ENCODE peak calls at places on chromosomes 12 and 14, in six cellular contexts. One of them, this sample, is unnamed.

GRCh38 chr12:14950982-14951746 is 10.2 kb downstream of the ARHGDIB start:
- DNase-seq in HuH-7: no peak
- DNase-seq in activated gamma-delta T cell treated with Interleukin-2 at 50 U/mL for 16 hours: no peak
- DNase-seq in NCI-H2081: no peak
- DNase-seq in left ventricle myocardium inferior: no peak
- DNase-seq in lung: no peak
- DNase-seq in this sample: no peak

GRCh38 chr12:94753071-94753779 is 102.9 kb upstream of the TMCC3 start:
- DNase-seq in HuH-7: no peak
- DNase-seq in activated gamma-delta T cell treated with Interleukin-2 at 50 U/mL for 16 hours: no peak
- DNase-seq in NCI-H2081: no peak
- DNase-seq in left ventricle myocardium inferior: no peak
- DNase-seq in lung: no peak
- DNase-seq in this sample: no peak

GRCh38 chr12:124497658-124498057 is 69.8 kb downstream of the NCOR2 start:
- DNase-seq in HuH-7: no peak
- DNase-seq in activated gamma-delta T cell treated with Interleukin-2 at 50 U/mL for 16 hours: no peak
- DNase-seq in NCI-H2081: no peak
- DNase-seq in left ventricle myocardium inferior: peak; percentile 84
- DNase-seq in lung: no peak
- DNase-seq in this sample: peak; percentile 85

GRCh38 chr14:94897583-94897982 is 127.7 kb upstream of the GSC start:
- DNase-seq in HuH-7: no peak
- DNase-seq in activated gamma-delta T cell treated with Interleukin-2 at 50 U/mL for 16 hours: no peak
- DNase-seq in NCI-H2081: no peak
- DNase-seq in left ventricle myocardium inferior: no peak
- DNase-seq in lung: no peak
- DNase-seq in this sample: no peak

GRCh38 chr12:3136641-3137267 is 59.6 kb downstream of the TSPAN9 start:
- DNase-seq in HuH-7: no peak
- DNase-seq in activated gamma-delta T cell treated with Interleukin-2 at 50 U/mL for 16 hours: no peak
- DNase-seq in NCI-H2081: no peak
- DNase-seq in left ventricle myocardium inferior: no peak
- DNase-seq in lung: no peak
- DNase-seq in this sample: no peak

GRCh38 chr14:23578560-23579310 is at the start of gene JPH4:
- DNase-seq in HuH-7: no peak
- DNase-seq in activated gamma-delta T cell treated with Interleukin-2 at 50 U/mL for 16 hours: no peak
- DNase-seq in NCI-H2081: peak; percentile 8
- DNase-seq in left ventricle myocardium inferior: no peak
- DNase-seq in lung: no peak
- DNase-seq in this sample: no peak

GRCh38 chr14:99579903-99580570 is 24.0 kb downstream of the CCDC85C start:
- DNase-seq in HuH-7: no peak
- DNase-seq in activated gamma-delta T cell treated with Interleukin-2 at 50 U/mL for 16 hours: no peak
- DNase-seq in NCI-H2081: no peak
- DNase-seq in left ventricle myocardium inferior: no peak
- DNase-seq in lung: peak; percentile 68
- DNase-seq in this sample: no peak

GRCh38 chr12:88574278-88574677 is 6.0 kb downstream of the KITLG start:
- DNase-seq in HuH-7: no peak
- DNase-seq in activated gamma-delta T cell treated with Interleukin-2 at 50 U/mL for 16 hours: no peak
- DNase-seq in NCI-H2081: no peak
- DNase-seq in left ventricle myocardium inferior: no peak
- DNase-seq in lung: no peak
- DNase-seq in this sample: no peak

GRCh38 chr14:51201890-51202289 is 38.2 kb upstream of the TMX1 start:
- DNase-seq in HuH-7: no peak
- DNase-seq in activated gamma-delta T cell treated with Interleukin-2 at 50 U/mL for 16 hours: no peak
- DNase-seq in NCI-H2081: no peak
- DNase-seq in left ventricle myocardium inferior: no peak
- DNase-seq in lung: no peak
- DNase-seq in this sample: no peak

GRCh38 chr12:124928095-124928911 is 13.9 kb upstream of the UBC start:
- DNase-seq in HuH-7: no peak
- DNase-seq in activated gamma-delta T cell treated with Interleukin-2 at 50 U/mL for 16 hours: no peak
- DNase-seq in NCI-H2081: no peak
- DNase-seq in left ventricle myocardium inferior: peak; percentile 75
- DNase-seq in lung: peak; percentile 88
- DNase-seq in this sample: peak; percentile 70

GRCh38 chr14:44989497-44990440 is 27.8 kb downstream of the TOGARAM1 start:
- DNase-seq in HuH-7: no peak
- DNase-seq in activated gamma-delta T cell treated with Interleukin-2 at 50 U/mL for 16 hours: no peak
- DNase-seq in NCI-H2081: no peak
- DNase-seq in left ventricle myocardium inferior: no peak
- DNase-seq in lung: no peak
- DNase-seq in this sample: no peak

GRCh38 chr12:68158427-68158826 is 1.1 kb downstream of the IFNG start:
- DNase-seq in HuH-7: no peak
- DNase-seq in activated gamma-delta T cell treated with Interleukin-2 at 50 U/mL for 16 hours: no peak
- DNase-seq in NCI-H2081: peak; percentile 4
- DNase-seq in left ventricle myocardium inferior: no peak
- DNase-seq in lung: no peak
- DNase-seq in this sample: no peak

GRCh38 chr14:95064256-95064655 is 93.1 kb downstream of the DICER1 start:
- DNase-seq in HuH-7: no peak
- DNase-seq in activated gamma-delta T cell treated with Interleukin-2 at 50 U/mL for 16 hours: no peak
- DNase-seq in NCI-H2081: no peak
- DNase-seq in left ventricle myocardium inferior: no peak
- DNase-seq in lung: no peak
- DNase-seq in this sample: no peak

This sample was measured in adrenal gland.